ENCODE peak calls at places on chromosomes 3 and 15, in eight cellular contexts. N, P, C, J, B, U, S and Z are unnamed samples.

GRCh38 chr15:61479601-61480000 is 250.5 kb upstream of the RORA start:
- DNase-seq in N (no peak), P (no peak), C (no peak), J (no peak), B (no peak), U (no peak), S (no peak), Z (peak)

GRCh38 chr3:111568906-111569305 is 26.2 kb downstream of the ZBED2 start:
- DNase-seq in N (no peak), P (no peak), C (no peak), J (no peak), B (no peak), U (no peak), S (no peak), Z (no peak)

GRCh38 chr3:10235551-10235950 is 12.7 kb upstream of the TATDN2 start:
- DNase-seq in N (no peak), P (no peak), C (no peak), J (no peak), B (no peak), U (no peak), S (no peak), Z (no peak)

GRCh38 chr3:82382831-82383230 is 621.4 kb upstream of the GBE1 start:
- DNase-seq in N (no peak), P (no peak), C (no peak), J (no peak), B (no peak), U (no peak), S (no peak), Z (no peak)

GRCh38 chr3:177337548-177338331 is 140.5 kb upstream of the TBL1XR1 start:
- DNase-seq in N (no peak), P (no peak), C (peak), J (no peak), B (peak), U (no peak), S (peak), Z (peak)

GRCh38 chr15:46442196-46442595 is 807.4 kb downstream of the SQOR start:
- DNase-seq in N (no peak), P (no peak), C (no peak), J (peak), B (no peak), U (no peak), S (peak), Z (peak)

GRCh38 chr3:45309876-45310275 is 78.5 kb upstream of the LARS2 start:
- DNase-seq in N (no peak), P (no peak), C (no peak), J (no peak), B (no peak), U (no peak), S (no peak), Z (no peak)

GRCh38 chr15:70355275-70355795 is 257.6 kb upstream of the TLE3 start:
- DNase-seq in N (no peak), P (peak), C (no peak), J (no peak), B (no peak), U (no peak), S (no peak), Z (no peak)

GRCh38 chr15:39581501-39582285 is 814 bp downstream of the THBS1 start:
- DNase-seq in N (no peak), P (peak), C (no peak), J (no peak), B (no peak), U (peak), S (peak), Z (peak)

GRCh38 chr15:43511012-43511885 is 6.2 kb upstream of the MAP1A start:
- DNase-seq in N (no peak), P (peak), C (no peak), J (peak), B (no peak), U (peak), S (peak), Z (no peak)

GRCh38 chr3:25679642-25680302 is 15.1 kb upstream of the TOP2B start:
- DNase-seq in N (no peak), P (no peak), C (no peak), J (no peak), B (no peak), U (no peak), S (no peak), Z (no peak)

GRCh38 chr3:48466386-48467109 is 20.0 kb downstream of the ATRIP start:
- DNase-seq in N (no peak), P (no peak), C (no peak), J (peak), B (peak), U (peak), S (no peak), Z (no peak)

GRCh38 chr15:90024406-90024805 is 23.3 kb downstream of the ZNF710 start:
- DNase-seq in N (no peak), P (no peak), C (no peak), J (no peak), B (no peak), U (no peak), S (no peak), Z (no peak)

GRCh38 chr3:5542472-5542871 is 355.0 kb downstream of the EDEM1 start:
- DNase-seq in N (no peak), P (no peak), C (no peak), J (no peak), B (no peak), U (no peak), S (no peak), Z (no peak)

GRCh38 chr3:151468284-151468917 is 7.5 kb upstream of the IGSF10 start:
- DNase-seq in N (peak), P (peak), C (peak), J (peak), B (peak), U (peak), S (peak), Z (peak)

GRCh38 chr15:86444527-86444926 is 364.9 kb downstream of the AGBL1 start:
- DNase-seq in N (no peak), P (no peak), C (no peak), J (no peak), B (no peak), U (no peak), S (no peak), Z (no peak)

GRCh38 chr15:93288718-93289117 is 199.7 kb upstream of the RGMA start:
- DNase-seq in N (no peak), P (no peak), C (no peak), J (no peak), B (no peak), U (no peak), S (no peak), Z (no peak)

GRCh38 chr15:47843124-47843663 is 125.9 kb downstream of the SEMA6D start:
- DNase-seq in N (no peak), P (no peak), C (no peak), J (no peak), B (no peak), U (no peak), S (no peak), Z (no peak)

GRCh38 chr15:101115887-101116680 is 135.8 kb downstream of the CHSY1 start:
- DNase-seq in N (no peak), P (no peak), C (no peak), J (peak), B (no peak), U (peak), S (peak), Z (peak)

GRCh38 chr3:50936389-50936788 is 261.7 kb downstream of the DOCK3 start:
- DNase-seq in N (no peak), P (no peak), C (no peak), J (no peak), B (no peak), U (no peak), S (no peak), Z (no peak)
- H3K4me3 ChIP-seq in N (no peak), P (no peak), C (no peak), J (no peak), B (no peak), U (no peak), S (no peak), Z (no peak)

GRCh38 chr15:59516655-59517461 is 78.9 kb downstream of the FAM81A start:
- DNase-seq in N (no peak), P (no peak), C (peak), J (no peak), B (no peak), U (no peak), S (no peak), Z (no peak)
- TF ChIP-seq CTCF in N (no peak), P (no peak), C (no peak), J (no peak), B (no peak), U (no peak), S (no peak), Z (no peak)

GRCh38 chr3:15107075-15107947 is 8.4 kb upstream of the RBSN start:
- DNase-seq in N (no peak), P (no peak), C (no peak), J (no peak), B (no peak), U (peak), S (no peak), Z (no peak)

GRCh38 chr3:15108869-15109268 is 9.9 kb upstream of the RBSN start:
- DNase-seq in N (no peak), P (no peak), C (no peak), J (no peak), B (no peak), U (no peak), S (no peak), Z (no peak)

GRCh38 chr3:15102833-15103232 is 3.9 kb upstream of the RBSN start:
- DNase-seq in N (no peak), P (no peak), C (no peak), J (peak), B (no peak), U (no peak), S (no peak), Z (no peak)

GRCh38 chr3:15110201-15110600 is 11.3 kb upstream of the RBSN start:
- DNase-seq in N (no peak), P (no peak), C (no peak), J (no peak), B (no peak), U (no peak), S (no peak), Z (no peak)

DNA sequence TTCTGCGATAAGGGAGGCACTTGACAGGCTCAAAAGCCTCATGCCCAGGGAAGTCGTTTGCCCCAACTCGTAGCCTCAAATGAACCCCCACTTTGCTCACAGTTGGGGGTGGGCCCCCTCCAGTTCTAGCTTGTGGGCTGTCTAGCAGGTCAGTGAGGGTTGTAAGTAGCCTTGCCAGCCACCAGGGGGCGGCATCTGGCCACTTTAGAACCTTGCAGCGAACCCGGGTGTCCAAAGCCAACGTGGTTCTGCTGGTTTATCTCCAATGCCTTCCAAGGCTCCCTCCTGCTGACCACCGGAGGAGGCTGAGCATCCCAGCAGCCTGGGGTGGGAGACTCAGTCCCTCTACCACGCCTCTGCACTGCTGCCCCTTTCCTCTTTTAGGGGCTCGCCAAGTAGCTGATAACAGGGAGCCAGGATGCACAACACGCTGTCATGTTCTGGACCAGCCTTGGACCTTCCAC is 9.2 kb upstream of the RBSN start:
- DNase-seq in N (peak), P (peak), C (peak), J (peak), B (peak), U (peak), S (peak), Z (peak)
- H3K4me3 ChIP-seq in N (peak), P (no peak), C (no peak), J (no peak), B (no peak), U (no peak), S (no peak), Z (no peak)

GRCh38 chr3:94101860-94102259 is 39.0 kb downstream of the NSUN3 start:
- DNase-seq in N (peak), P (peak), C (no peak), J (no peak), B (no peak), U (no peak), S (peak), Z (peak)
- TF ChIP-seq CTCF in N (peak), P (peak), C (no peak), J (no peak), B (no peak), U (no peak), S (peak), Z (peak)